ENCODE peak calls at places on chromosome 19, in nine cellular contexts. U, I, V, L, P, X, H, Q and O are unnamed samples.

GRCh38 chr19:51509823-51510660 is 8.4 kb upstream of the SIGLEC12 start:
- DNase-seq in V (no peak), Q (no peak), I (no peak), U (no peak), X (no peak), H (no peak), P (no peak), L (no peak), O (no peak)

GRCh38 chr19:18156841-18157464 is 4.0 kb downstream of the PIK3R2 start:
- DNase-seq in L (no peak), P (peak), U (peak), X (peak), H (peak), Q (peak), V (no peak), I (no peak), O (peak)

GRCh38 chr19:4980087-4980486 is 11.2 kb downstream of the KDM4B start:
- DNase-seq in Q (no peak), X (no peak), H (no peak), V (no peak), U (no peak), L (no peak), P (no peak), I (no peak), O (no peak)

GRCh38 chr19:2613507-2614295 is 88.8 kb downstream of the GNG7 start:
- DNase-seq in V (peak), H (no peak), P (no peak), Q (no peak), U (peak), X (no peak), L (no peak), I (peak), O (peak)

GRCh38 chr19:32438751-32439150 is 33.2 kb downstream of the DPY19L3 start:
- DNase-seq in P (no peak), L (no peak), H (no peak), Q (no peak), U (no peak), X (no peak), I (no peak), V (no peak), O (no peak)

GRCh38 chr19:53549354-53549753 is 11.4 kb downstream of the ZNF331 start:
- DNase-seq in U (no peak), L (peak), I (no peak), V (no peak), X (no peak), H (no peak), Q (no peak), P (no peak), O (no peak)

GRCh38 chr19:38669532-38669931 is 22.1 kb downstream of the ACTN4 start:
- DNase-seq in X (no peak), Q (no peak), I (no peak), P (no peak), V (no peak), U (no peak), L (no peak), H (no peak), O (no peak)

GRCh38 chr19:51727349-51727880 is 3.6 kb upstream of the HAS1 start:
- DNase-seq in L (no peak), P (no peak), I (no peak), X (no peak), V (no peak), H (no peak), Q (no peak), U (no peak), O (no peak)

GRCh38 chr19:30564551-30565011 is 192.4 kb downstream of the ZNF536 start:
- DNase-seq in L (no peak), P (no peak), I (no peak), X (no peak), Q (no peak), U (no peak), V (no peak), H (no peak), O (no peak)

GRCh38 chr19:17757125-17757524 is 5.8 kb downstream of the FCHO1 start:
- DNase-seq in L (no peak), X (peak), P (peak), I (no peak), H (no peak), V (no peak), Q (no peak), U (peak), O (peak)

GRCh38 chr19:18669524-18669817 is 14.0 kb upstream of the CRTC1 start:
- DNase-seq in V (no peak), X (no peak), L (no peak), H (no peak), U (no peak), P (no peak), I (no peak), Q (no peak), O (no peak)

GRCh38 chr19:18456974-18457373 is 19.0 kb upstream of the ISYNA1 start:
- DNase-seq in L (no peak), V (no peak), X (no peak), H (no peak), Q (no peak), I (no peak), U (no peak), P (no peak), O (no peak)

GRCh38 chr19:9793051-9793591 is 24.6 kb upstream of the ZNF846 start:
- DNase-seq in V (peak), L (no peak), P (no peak), I (no peak), Q (no peak), H (no peak), X (peak), U (peak), O (no peak)

GRCh38 chr19:4295972-4296771 is 6.0 kb downstream of the TMIGD2 start:
- DNase-seq in U (peak), Q (no peak), X (no peak), I (no peak), H (peak), L (no peak), V (no peak), P (peak), O (no peak)

GRCh38 chr19:18594096-18594823 is 5.7 kb downstream of the REX1BD start:
- DNase-seq in X (peak), P (peak), I (peak), V (peak), Q (no peak), U (peak), H (no peak), L (no peak), O (peak)